ENCODE peak calls at places on chromosomes 11 and 22, in seven cellular contexts. Z is RCC 7860; G is stimulated activated CD8-positive, alpha-beta memory T cell treated with anti-CD3 and anti-CD28 coated beads, Interleukin-7, amount 100 ng/mL, for 24 hours; D is NCI-H1436 treated with DMSO at 0.1 percent for 48 hours; L is activated CD4-positive, CD25-positive, alpha-beta regulatory T cell treated with anti-CD3 and anti-CD28 coated beads, Interleukin-2, amount 50 U/mL, for 16 hours; E is cardiac fibroblast; A is NCI-H2081. Y is an unnamed sample.

GRCh38 chr11:130272336-130272735 is 42.4 kb downstream of the ZBTB44 start:
- DNase-seq in E (no peak), L (no peak), D (no peak), Z (no peak), A (no peak), G (no peak), Y (no peak)

GRCh38 chr22:30205281-30206115 is 41.1 kb downstream of the LIF start:
- DNase-seq in G (no peak), A (no peak), Z (peak; percentile 97), E (peak; percentile 97), L (no peak), D (no peak), Y (peak; percentile 53)

GRCh38 chr11:12845739-12846358 is 163.3 kb upstream of the RASSF10 start:
- DNase-seq in Z (no peak), L (no peak), A (peak; percentile 100), G (no peak), D (peak; percentile 72), E (no peak), Y (no peak)

GRCh38 chr11:33742249-33742851 is 6.1 kb upstream of the CD59 start:
- DNase-seq in D (no peak), G (no peak), Z (peak; percentile 34), L (no peak), E (peak; percentile 65), A (no peak), Y (no peak)

GRCh38 chr11:78226684-78227680 is 38.3 kb downstream of the USP35 start:
- DNase-seq in Z (no peak), G (no peak), D (no peak), A (no peak), L (no peak), E (no peak), Y (no peak)

GRCh38 chr11:116148056-116148455 is 624.7 kb downstream of the BUD13 start:
- DNase-seq in D (no peak), L (no peak), G (no peak), E (no peak), Z (no peak), A (peak; percentile 51), Y (no peak)

GRCh38 chr11:131356201-131356600 is 14.2 kb upstream of the NTM start:
- DNase-seq in D (no peak), G (no peak), L (no peak), Z (peak; percentile 78), A (no peak), E (peak; percentile 47), Y (no peak)

GRCh38 chr22:42909363-42910058 is 52.4 kb upstream of the ARFGAP3 start:
- DNase-seq in Z (no peak), L (no peak), G (no peak), A (peak; percentile 83), E (no peak), D (no peak), Y (no peak)

GRCh38 chr11:87712802-87713202 is 462.4 kb downstream of the RAB38 start:
- DNase-seq in A (no peak), D (no peak), E (no peak), Z (no peak), L (no peak), G (no peak), Y (no peak)

GRCh38 chr11:77188912-77189491 is 61.0 kb downstream of the MYO7A start:
- DNase-seq in Z (no peak), L (no peak), D (no peak), G (no peak), E (no peak), A (peak; percentile 95), Y (no peak)

GRCh38 chr11:26827567-26828037 is 105.7 kb upstream of the SLC5A12 start:
- DNase-seq in D (no peak), A (no peak), Z (no peak), E (peak; percentile 77), G (no peak), L (no peak), Y (no peak)

GRCh38 chr22:38070250-38070921 is 13.2 kb downstream of the PICK1 start:
- DNase-seq in D (no peak), A (no peak), G (no peak), E (no peak), Z (no peak), L (no peak), Y (no peak)

GRCh38 chr22:48365386-48365785 is 1462.3 kb downstream of the BRD1 start:
- DNase-seq in L (no peak), Z (no peak), D (no peak), G (no peak), E (no peak), A (no peak), Y (no peak)

GRCh38 chr22:44524806-44525205 is 26.8 kb upstream of the RTL6 start:
- DNase-seq in Z (no peak), A (no peak), E (peak; percentile 38), D (no peak), G (no peak), L (no peak), Y (no peak)

GRCh38 chr11:65459552-65459951 is 37.0 kb downstream of the NEAT1 start:
- DNase-seq in L (no peak), A (no peak), Z (no peak), G (no peak), E (no peak), D (no peak), Y (no peak)

GRCh38 chr11:113553235-113553634 is 78.0 kb upstream of the DRD2 start:
- DNase-seq in G (no peak), E (peak; percentile 92), Z (peak; percentile 87), D (no peak), L (no peak), A (no peak), Y (no peak)

GRCh38 chr11:83355406-83355805 is 69.2 kb upstream of the CCDC90B start:
- DNase-seq in G (no peak), D (no peak), Z (no peak), L (no peak), A (no peak), E (no peak), Y (no peak)

GRCh38 chr11:67700548-67701262 is 26.3 kb upstream of the ALDH3B2 start:
- DNase-seq in D (no peak), A (peak; percentile 56), L (no peak), Z (no peak), G (no peak), E (no peak), Y (no peak)

GRCh38 chr11:69444381-69445130 is 36.9 kb upstream of the LINC01488 start:
- DNase-seq in A (no peak), L (no peak), E (peak; percentile 95), D (no peak), Z (peak; percentile 14), G (no peak), Y (peak; percentile 86)

GRCh38 chr11:95545116-95545875 is 244.3 kb downstream of the FAM76B start:
- DNase-seq in G (no peak), L (no peak), D (no peak), Z (no peak), A (no peak), E (no peak), Y (no peak)

GRCh38 chr11:34002420-34002819 is 49.1 kb upstream of the CAPRIN1 start:
- DNase-seq in D (no peak), L (no peak), A (no peak), E (no peak), G (no peak), Z (no peak), Y (no peak)

GRCh38 chr11:120744016-120744994 is 232.8 kb downstream of the GRIK4 start:
- DNase-seq in Z (no peak), A (no peak), L (no peak), E (no peak), G (no peak), D (no peak), Y (no peak)

GRCh38 chr22:44755956-44756361 is 3.6 kb downstream of the ARHGAP8 start:
- DNase-seq in Z (no peak), L (no peak), G (no peak), E (no peak), A (no peak), D (no peak), Y (no peak)

GRCh38 chr22:37182949-37183245 is 5.2 kb downstream of the C1QTNF6 start:
- DNase-seq in Z (no peak), A (no peak), L (no peak), G (no peak), D (no peak), E (no peak), Y (no peak)

GRCh38 chr11:124886978-124887666 is 10.5 kb downstream of the ROBO4 start:
- DNase-seq in E (no peak), D (no peak), L (no peak), Z (no peak), A (no peak), G (no peak), Y (no peak)

GRCh38 chr11:13104619-13105236 is 95.6 kb downstream of the RASSF10 start:
- DNase-seq in E (peak; percentile 26), G (no peak), L (no peak), D (no peak), A (peak; percentile 65), Z (no peak), Y (no peak)

GRCh38 chr11:118659314-118659939 is 20.0 kb downstream of the TREH start:
- DNase-seq in A (peak; percentile 85), L (peak; percentile 71), D (peak; percentile 53), G (peak; percentile 85), E (peak; percentile 87), Z (peak; percentile 64), Y (peak; percentile 97)

GRCh38 chr22:19995611-19996339 is 20.8 kb downstream of the ARVCF start:
- DNase-seq in D (no peak), E (peak; percentile 90), G (no peak), L (no peak), A (no peak), Z (no peak), Y (no peak)

GRCh38 chr11:45577755-45578154 is 87.7 kb downstream of the CHST1 start:
- DNase-seq in E (no peak), A (no peak), L (no peak), G (no peak), Z (no peak), D (no peak), Y (no peak)

GRCh38 chr11:90476442-90477007 is 253.7 kb upstream of the CHORDC1 start:
- DNase-seq in D (no peak), Z (no peak), L (no peak), A (peak; percentile 42), E (peak; percentile 24), G (no peak), Y (no peak)

Y was measured in tibial nerve.